ENCODE peak calls at places on chromosomes 5 and 9, in five cellular contexts. One of them, this sample, is unnamed.

GRCh38 chr5:173837654-173838053 is 50.5 kb upstream of the CPEB4 start:
- DNase-seq in GM12878: no peak
- DNase-seq in A549: no peak
- DNase-seq in HCT116: no peak
- DNase-seq in endothelial cell of umbilical vein: no peak
- DNase-seq in this sample: no peak

GRCh38 chr5:125196479-125197183 is 450.2 kb upstream of the ZNF608 start:
- DNase-seq in GM12878: no peak
- DNase-seq in A549: no peak
- DNase-seq in endothelial cell of umbilical vein: no peak
- DNase-seq in HCT116: no peak
- DNase-seq in this sample: no peak

GRCh38 chr5:153402550-153402949 is 87.9 kb upstream of the GRIA1 start:
- DNase-seq in GM12878: no peak
- DNase-seq in HCT116: no peak
- DNase-seq in A549: no peak
- DNase-seq in endothelial cell of umbilical vein: no peak
- DNase-seq in this sample: no peak

GRCh38 chr5:160500776-160501175 is 79.1 kb downstream of the PTTG1 start:
- DNase-seq in GM12878: no peak
- DNase-seq in A549: no peak
- DNase-seq in HCT116: no peak
- DNase-seq in endothelial cell of umbilical vein: no peak
- DNase-seq in this sample: peak; percentile 31

GRCh38 chr5:11281842-11282241 is 520.8 kb upstream of the DAP start:
- DNase-seq in endothelial cell of umbilical vein: no peak
- DNase-seq in GM12878: no peak
- DNase-seq in HCT116: no peak
- DNase-seq in A549: no peak
- DNase-seq in this sample: no peak

GRCh38 chr9:113228130-113228665 is 6.9 kb downstream of the SLC31A1 start:
- DNase-seq in endothelial cell of umbilical vein: no peak
- DNase-seq in HCT116: no peak
- DNase-seq in A549: no peak
- DNase-seq in GM12878: no peak
- DNase-seq in this sample: no peak

GRCh38 chr9:107079589-107079988 is 203.5 kb upstream of the RAD23B start:
- DNase-seq in GM12878: no peak
- DNase-seq in A549: no peak
- DNase-seq in endothelial cell of umbilical vein: no peak
- DNase-seq in HCT116: no peak
- DNase-seq in this sample: no peak

GRCh38 chr9:120486347-120486746 is 93.6 kb downstream of the CDK5RAP2 start:
- DNase-seq in endothelial cell of umbilical vein: no peak
- DNase-seq in HCT116: no peak
- DNase-seq in A549: no peak
- DNase-seq in GM12878: no peak
- DNase-seq in this sample: no peak

GRCh38 chr5:150209020-150209635 is 19.3 kb downstream of the SLC6A7 start:
- DNase-seq in HCT116: no peak
- DNase-seq in GM12878: no peak
- DNase-seq in A549: no peak
- DNase-seq in endothelial cell of umbilical vein: no peak
- DNase-seq in this sample: peak; percentile 77

GRCh38 chr9:136835162-136835931 is 6.9 kb upstream of the AJM1 start:
- DNase-seq in endothelial cell of umbilical vein: no peak
- DNase-seq in GM12878: no peak
- DNase-seq in HCT116: no peak
- DNase-seq in A549: no peak
- DNase-seq in this sample: no peak

GRCh38 chr9:91847576-91847975 is 102.5 kb downstream of the ROR2 start:
- DNase-seq in endothelial cell of umbilical vein: no peak
- DNase-seq in GM12878: no peak
- DNase-seq in HCT116: no peak
- DNase-seq in A549: no peak
- DNase-seq in this sample: no peak

GRCh38 chr5:74619308-74619707 is 21.2 kb downstream of the ENC1 start:
- DNase-seq in GM12878: no peak
- DNase-seq in HCT116: no peak
- DNase-seq in endothelial cell of umbilical vein: no peak
- DNase-seq in A549: no peak
- DNase-seq in this sample: no peak

GRCh38 chr9:126146254-126147145 is 180.1 kb upstream of the MVB12B start:
- DNase-seq in HCT116: no peak
- DNase-seq in A549: peak; percentile 70
- DNase-seq in endothelial cell of umbilical vein: peak; percentile 48
- DNase-seq in GM12878: peak; percentile 15
- DNase-seq in this sample: peak; percentile 42

GRCh38 chr9:123933401-123933800 is 3.5 kb upstream of the DENND1A start:
- DNase-seq in GM12878: no peak
- DNase-seq in HCT116: peak; percentile 85
- DNase-seq in A549: peak; percentile 90
- DNase-seq in endothelial cell of umbilical vein: peak; percentile 37
- DNase-seq in this sample: no peak

GRCh38 chr5:79702606-79703380 is 13.2 kb downstream of the CMYA5 start:
- DNase-seq in GM12878: no peak
- DNase-seq in A549: peak; percentile 24
- DNase-seq in HCT116: no peak
- DNase-seq in endothelial cell of umbilical vein: peak; percentile 7
- DNase-seq in this sample: peak; percentile 92

GRCh38 chr5:51908215-51908614 is 525.0 kb downstream of the ISL1 start:
- DNase-seq in HCT116: no peak
- DNase-seq in endothelial cell of umbilical vein: no peak
- DNase-seq in A549: no peak
- DNase-seq in GM12878: no peak
- DNase-seq in this sample: no peak

GRCh38 chr9:95147452-95147851 is 170.1 kb downstream of the FANCC start:
- DNase-seq in GM12878: no peak
- DNase-seq in HCT116: no peak
- DNase-seq in A549: no peak
- DNase-seq in endothelial cell of umbilical vein: no peak
- DNase-seq in this sample: no peak
- TF ChIP-seq MAX in GM12878: no peak
- TF ChIP-seq MAX in HCT116: no peak
- TF ChIP-seq MAX in A549: no peak
- TF ChIP-seq MAX in endothelial cell of umbilical vein: no peak
- TF ChIP-seq MAX in this sample: no peak

DNA sequence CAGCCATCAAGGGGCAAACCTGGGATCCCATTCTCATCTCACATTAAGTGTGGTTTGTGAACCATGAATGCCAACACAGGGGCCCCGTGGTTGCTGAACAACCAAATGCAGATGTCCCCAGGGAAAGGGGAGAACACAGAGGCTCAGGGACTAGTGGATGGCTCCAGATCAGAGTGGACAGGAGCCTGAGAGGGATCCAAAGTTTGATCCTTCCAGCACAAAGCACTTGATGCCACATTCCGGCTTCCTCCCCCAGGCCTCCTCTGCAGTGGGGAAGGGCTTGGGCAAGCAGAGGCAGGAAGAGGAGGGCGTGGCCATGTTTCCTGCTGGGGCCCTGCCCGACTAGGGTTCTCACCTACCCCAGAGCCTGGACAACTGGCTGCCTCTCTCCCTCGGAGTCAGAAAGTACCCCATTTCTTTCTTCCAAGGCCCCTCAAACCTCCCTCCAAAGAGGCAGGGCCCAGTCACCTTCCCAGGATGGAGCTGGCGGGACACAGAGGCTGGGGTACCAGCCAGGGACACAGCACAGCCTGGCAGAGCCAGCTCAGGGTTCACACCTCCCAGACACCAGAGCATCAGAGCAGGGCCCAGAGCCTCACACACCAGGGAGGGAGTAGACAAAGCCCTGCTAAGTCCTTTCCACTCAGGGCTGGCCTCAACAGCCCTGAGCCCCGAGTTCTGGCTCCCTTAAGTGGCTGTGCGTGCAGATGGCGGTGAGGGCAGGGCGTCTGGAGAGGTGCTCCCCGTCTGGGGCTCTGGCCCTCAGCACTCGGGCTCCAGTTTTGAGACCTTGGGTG is 4.3 kb upstream of the RNF44 start:
- DNase-seq in endothelial cell of umbilical vein: peak; percentile 47
- DNase-seq in HCT116: no peak
- DNase-seq in GM12878: no peak
- DNase-seq in A549: no peak
- DNase-seq in this sample: peak; percentile 85
- TF ChIP-seq MAX in endothelial cell of umbilical vein: no peak
- TF ChIP-seq MAX in HCT116: no peak
- TF ChIP-seq MAX in GM12878: no peak
- TF ChIP-seq MAX in A549: no peak
- TF ChIP-seq MAX in this sample: peak; percentile 39

GRCh38 chr5:78264600-78264999 is 29.9 kb downstream of the AP3B1 start:
- DNase-seq in A549: no peak
- DNase-seq in GM12878: no peak
- DNase-seq in endothelial cell of umbilical vein: no peak
- DNase-seq in HCT116: no peak
- DNase-seq in this sample: no peak

GRCh38 chr5:78265163-78265562 is 29.3 kb downstream of the AP3B1 start:
- DNase-seq in endothelial cell of umbilical vein: no peak
- DNase-seq in A549: no peak
- DNase-seq in GM12878: no peak
- DNase-seq in HCT116: no peak
- DNase-seq in this sample: no peak

DNA sequence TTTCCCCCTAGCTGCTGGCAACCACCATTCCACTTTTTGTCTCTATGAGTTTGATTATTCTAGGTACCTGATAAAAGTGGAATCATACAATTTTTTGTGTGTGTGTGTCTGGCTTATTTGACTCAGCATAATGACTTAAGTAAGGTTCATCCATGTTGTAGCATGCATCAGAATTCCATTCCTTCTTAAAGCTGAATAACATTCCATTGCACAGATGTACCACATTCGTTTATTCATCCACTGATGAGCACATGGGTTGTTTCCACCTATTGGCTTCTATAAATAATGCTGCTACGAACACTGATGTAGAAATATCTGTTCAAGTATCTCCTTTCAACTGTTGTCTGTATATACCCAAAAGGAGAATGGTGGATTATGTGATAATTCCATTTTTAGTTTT is 33.7 kb downstream of the AP3B1 start:
- DNase-seq in HCT116: no peak
- DNase-seq in endothelial cell of umbilical vein: no peak
- DNase-seq in A549: no peak
- DNase-seq in GM12878: no peak
- DNase-seq in this sample: no peak
- TF ChIP-seq MAX in HCT116: no peak
- TF ChIP-seq MAX in endothelial cell of umbilical vein: no peak
- TF ChIP-seq MAX in A549: no peak
- TF ChIP-seq MAX in GM12878: no peak
- TF ChIP-seq MAX in this sample: no peak

GRCh38 chr5:138448070-138448469 is 9.2 kb downstream of the REEP2 start:
- DNase-seq in endothelial cell of umbilical vein: no peak
- DNase-seq in GM12878: no peak
- DNase-seq in A549: no peak
- DNase-seq in HCT116: no peak
- DNase-seq in this sample: no peak
- TF ChIP-seq MAX in endothelial cell of umbilical vein: no peak
- TF ChIP-seq MAX in GM12878: no peak
- TF ChIP-seq MAX in A549: no peak
- TF ChIP-seq MAX in HCT116: no peak
- TF ChIP-seq MAX in this sample: no peak

GRCh38 chr9:98008764-98009163 is 25.6 kb downstream of the ANP32B start:
- DNase-seq in HCT116: no peak
- DNase-seq in A549: no peak
- DNase-seq in endothelial cell of umbilical vein: no peak
- DNase-seq in GM12878: no peak
- DNase-seq in this sample: no peak
- TF ChIP-seq MAX in HCT116: no peak
- TF ChIP-seq MAX in A549: no peak
- TF ChIP-seq MAX in endothelial cell of umbilical vein: no peak
- TF ChIP-seq MAX in GM12878: no peak
- TF ChIP-seq MAX in this sample: no peak

GRCh38 chr5:178529080-178529479 is 61.1 kb downstream of the COL23A1 start:
- DNase-seq in A549: no peak
- DNase-seq in GM12878: no peak
- DNase-seq in endothelial cell of umbilical vein: no peak
- DNase-seq in HCT116: no peak
- DNase-seq in this sample: peak; percentile 69

GRCh38 chr5:178525906-178526732 is 64.1 kb downstream of the COL23A1 start:
- DNase-seq in A549: no peak
- DNase-seq in HCT116: no peak
- DNase-seq in GM12878: no peak
- DNase-seq in endothelial cell of umbilical vein: no peak
- DNase-seq in this sample: peak; percentile 81

GRCh38 chr5:178530526-178530925 is 59.7 kb downstream of the COL23A1 start:
- DNase-seq in A549: no peak
- DNase-seq in endothelial cell of umbilical vein: no peak
- DNase-seq in GM12878: no peak
- DNase-seq in HCT116: no peak
- DNase-seq in this sample: no peak

GRCh38 chr5:178526796-178527457 is 63.3 kb downstream of the COL23A1 start:
- DNase-seq in HCT116: no peak
- DNase-seq in endothelial cell of umbilical vein: no peak
- DNase-seq in A549: no peak
- DNase-seq in GM12878: no peak
- DNase-seq in this sample: peak; percentile 97

DNA sequence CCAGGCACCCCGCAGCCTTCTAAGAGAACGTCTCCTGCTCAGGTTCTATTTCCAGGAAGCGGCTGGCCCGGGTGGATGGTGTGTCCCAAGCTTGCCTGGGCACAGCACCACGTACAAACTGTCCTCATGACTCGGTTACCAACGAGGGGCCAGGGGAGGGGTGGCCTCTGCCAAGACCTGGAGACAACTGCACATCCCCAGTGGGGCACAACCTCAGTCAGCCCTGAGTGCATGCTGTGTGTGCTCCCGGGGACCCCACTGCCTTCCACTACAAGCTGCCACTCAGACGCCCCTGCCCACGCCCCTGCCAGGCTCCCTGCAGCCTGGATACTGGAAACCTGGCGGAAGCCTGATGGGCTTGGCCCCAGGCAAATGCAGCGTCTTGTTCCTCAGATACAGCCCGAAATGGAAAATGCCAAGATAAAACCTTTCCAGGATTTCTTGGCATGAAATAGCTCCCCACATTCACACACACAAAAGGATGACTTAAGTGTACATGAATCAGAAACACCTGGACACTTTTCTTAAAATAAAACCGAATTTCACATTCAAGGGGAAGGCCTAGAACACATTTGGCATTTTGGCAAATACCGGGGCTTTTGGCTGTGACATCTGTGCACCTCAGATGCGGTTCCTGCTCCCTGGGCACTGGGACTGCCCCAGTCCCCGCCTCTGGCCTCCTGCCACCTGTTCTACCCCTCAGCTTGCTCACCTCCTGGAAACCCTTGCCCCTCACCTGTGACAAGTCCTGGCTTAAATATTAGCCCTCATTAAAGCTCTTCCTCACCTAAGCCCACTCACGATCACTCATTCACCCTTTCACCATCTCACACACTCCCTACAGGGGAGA is 62.5 kb downstream of the COL23A1 start:
- DNase-seq in HCT116: no peak
- DNase-seq in A549: no peak
- DNase-seq in GM12878: no peak
- DNase-seq in endothelial cell of umbilical vein: no peak
- DNase-seq in this sample: peak; percentile 50
- TF ChIP-seq MAX in HCT116: no peak
- TF ChIP-seq MAX in A549: no peak
- TF ChIP-seq MAX in GM12878: no peak
- TF ChIP-seq MAX in endothelial cell of umbilical vein: no peak
- TF ChIP-seq MAX in this sample: no peak

This sample was measured in NB4.